ENCODE peak calls at places on chromosomes 11 and 22, in four cellular contexts. A is transverse colon, O is left ventricle myocardium inferior, J is BE2C. I is an unnamed sample.

GRCh38 chr22:48065852-48066251 is 1303.4 kb downstream of the TBC1D22A start:
- DNase-seq in A (no peak), O (no peak), J (no peak), I (no peak)

GRCh38 chr11:66115638-66116410 is 45.8 kb downstream of the PACS1 start:
- DNase-seq in A (no peak), O (no peak), J (no peak), I (peak)

GRCh38 chr11:2578934-2579280 is 120.9 kb downstream of the KCNQ1OT1 start:
- DNase-seq in A (peak), O (no peak), J (peak), I (no peak)

GRCh38 chr11:61144511-61145179 is 16.6 kb downstream of the VPS37C start:
- DNase-seq in A (no peak), O (no peak), J (no peak), I (no peak)

GRCh38 chr11:84720706-84721402 is 906.3 kb downstream of the DLG2 start:
- DNase-seq in A (peak), O (peak), J (no peak), I (no peak)

GRCh38 chr11:35413568-35413967 is 5.8 kb downstream of the SLC1A2 start:
- DNase-seq in A (no peak), O (no peak), J (no peak), I (no peak)

GRCh38 chr22:37109242-37109917 is at the start of gene TMPRSS6:
- DNase-seq in A (no peak), O (no peak), J (no peak), I (no peak)

GRCh38 chr11:92794783-92795182 is 174.7 kb upstream of the MTNR1B start:
- DNase-seq in A (no peak), O (no peak), J (no peak), I (no peak)

GRCh38 chr11:59551651-59552521 is 40.5 kb downstream of the OR4D9 start:
- DNase-seq in A (no peak), O (no peak), J (peak), I (no peak)

GRCh38 chr22:36171941-36172340 is 11.4 kb upstream of the APOL3 start:
- DNase-seq in A (no peak), O (no peak), J (no peak), I (no peak)

GRCh38 chr11:67055812-67056211 is 835 bp upstream of the RHOD start:
- DNase-seq in A (no peak), O (no peak), J (no peak), I (no peak)

GRCh38 chr11:119065369-119065768 is 2.2 kb upstream of the VPS11 start:
- DNase-seq in A (peak), O (no peak), J (peak), I (peak)

GRCh38 chr11:7687386-7687785 is 14.1 kb upstream of the CYB5R2 start:
- DNase-seq in A (no peak), O (no peak), J (no peak), I (no peak)

GRCh38 chr22:45185718-45186511 is 22.2 kb downstream of the NUP50 start:
- DNase-seq in A (no peak), O (no peak), J (no peak), I (no peak)

GRCh38 chr11:114192841-114193389 is 103.3 kb upstream of the NNMT start:
- DNase-seq in A (no peak), O (no peak), J (no peak), I (no peak)

GRCh38 chr11:120747801-120748484 is 236.4 kb downstream of the GRIK4 start:
- DNase-seq in A (no peak), O (no peak), J (no peak), I (no peak)

GRCh38 chr11:41351825-41352224 is 107.6 kb downstream of the LRRC4C start:
- DNase-seq in A (no peak), O (no peak), J (no peak), I (no peak)

GRCh38 chr11:84719935-84720577 is 907.1 kb downstream of the DLG2 start:
- DNase-seq in A (peak), O (peak), J (peak), I (no peak)

GRCh38 chr11:13210424-13210823 is 67.2 kb upstream of the BMAL1 start:
- DNase-seq in A (peak), O (peak), J (peak), I (no peak)

GRCh38 chr11:86291466-86292262 is 10.4 kb upstream of the HIKESHI start:
- DNase-seq in A (peak), O (no peak), J (peak), I (peak)

GRCh38 chr11:120182790-120183491 is 27.9 kb upstream of the OAF start:
- DNase-seq in A (peak), O (peak), J (peak), I (no peak)

GRCh38 chr11:23991140-23991539 is 505.7 kb upstream of the LUZP2 start:
- DNase-seq in A (no peak), O (no peak), J (no peak), I (no peak)

GRCh38 chr11:3126901-3127691 is 38.0 kb downstream of the OSBPL5 start:
- DNase-seq in A (no peak), O (peak), J (peak), I (no peak)

GRCh38 chr11:95156916-95157568 is 67.4 kb downstream of the ENDOD1 start:
- DNase-seq in A (no peak), O (peak), J (no peak), I (no peak)

GRCh38 chr11:118216621-118217526 is 7.9 kb downstream of the JAML start:
- DNase-seq in A (no peak), O (no peak), J (no peak), I (peak)

GRCh38 chr11:77789061-77789730 is 31.3 kb downstream of the RSF1 start:
- DNase-seq in A (no peak), O (no peak), J (no peak), I (no peak)
- TF ChIP-seq CTCF in A (no peak), O (no peak), J (no peak), I (no peak)

GRCh38 chr11:1389103-1389931 is 417 bp upstream of the BRSK2 start:
- DNase-seq in A (peak), O (peak), J (peak), I (peak)
- TF ChIP-seq CTCF in A (no peak), O (peak), J (no peak), I (peak)

GRCh38 chr22:22702159-22702873 is 57.9 kb downstream of the GGTLC2 start:
- DNase-seq in A (peak), O (no peak), J (no peak), I (no peak)
- TF ChIP-seq CTCF in A (no peak), O (no peak), J (peak), I (peak)

GRCh38 chr22:21791635-21792625 is 56.3 kb upstream of the YPEL1 start:
- DNase-seq in A (no peak), O (no peak), J (no peak), I (peak)
- TF ChIP-seq CTCF in A (no peak), O (no peak), J (no peak), I (no peak)

GRCh38 chr11:103656382-103656781 is 380.1 kb upstream of the DDI1 start:
- DNase-seq in A (no peak), O (no peak), J (no peak), I (no peak)

GRCh38 chr11:103661991-103662390 is 374.4 kb upstream of the DDI1 start:
- DNase-seq in A (no peak), O (no peak), J (no peak), I (no peak)

GRCh38 chr11:103659743-103660142 is 376.7 kb upstream of the DDI1 start:
- DNase-seq in A (no peak), O (no peak), J (no peak), I (no peak)

GRCh38 chr11:103661185-103661584 is 375.3 kb upstream of the DDI1 start:
- DNase-seq in A (no peak), O (no peak), J (no peak), I (no peak)

GRCh38 chr11:103659138-103659734 is 377.2 kb upstream of the DDI1 start:
- DNase-seq in A (no peak), O (no peak), J (peak), I (no peak)
- TF ChIP-seq CTCF in A (no peak), O (peak), J (peak), I (peak)

GRCh38 chr22:46294784-46295183 is 1.9 kb upstream of the GTSE1 start:
- DNase-seq in A (no peak), O (no peak), J (no peak), I (no peak)

GRCh38 chr22:46297151-46297819 is 615 bp downstream of the GTSE1 start:
- DNase-seq in A (no peak), O (peak), J (peak), I (no peak)

GRCh38 chr22:46295277-46295971 is 1.2 kb upstream of the GTSE1 start:
- DNase-seq in A (no peak), O (no peak), J (no peak), I (no peak)

GRCh38 chr22:46299101-46299500 is 2.4 kb downstream of the GTSE1 start:
- DNase-seq in A (no peak), O (no peak), J (no peak), I (no peak)

DNA sequence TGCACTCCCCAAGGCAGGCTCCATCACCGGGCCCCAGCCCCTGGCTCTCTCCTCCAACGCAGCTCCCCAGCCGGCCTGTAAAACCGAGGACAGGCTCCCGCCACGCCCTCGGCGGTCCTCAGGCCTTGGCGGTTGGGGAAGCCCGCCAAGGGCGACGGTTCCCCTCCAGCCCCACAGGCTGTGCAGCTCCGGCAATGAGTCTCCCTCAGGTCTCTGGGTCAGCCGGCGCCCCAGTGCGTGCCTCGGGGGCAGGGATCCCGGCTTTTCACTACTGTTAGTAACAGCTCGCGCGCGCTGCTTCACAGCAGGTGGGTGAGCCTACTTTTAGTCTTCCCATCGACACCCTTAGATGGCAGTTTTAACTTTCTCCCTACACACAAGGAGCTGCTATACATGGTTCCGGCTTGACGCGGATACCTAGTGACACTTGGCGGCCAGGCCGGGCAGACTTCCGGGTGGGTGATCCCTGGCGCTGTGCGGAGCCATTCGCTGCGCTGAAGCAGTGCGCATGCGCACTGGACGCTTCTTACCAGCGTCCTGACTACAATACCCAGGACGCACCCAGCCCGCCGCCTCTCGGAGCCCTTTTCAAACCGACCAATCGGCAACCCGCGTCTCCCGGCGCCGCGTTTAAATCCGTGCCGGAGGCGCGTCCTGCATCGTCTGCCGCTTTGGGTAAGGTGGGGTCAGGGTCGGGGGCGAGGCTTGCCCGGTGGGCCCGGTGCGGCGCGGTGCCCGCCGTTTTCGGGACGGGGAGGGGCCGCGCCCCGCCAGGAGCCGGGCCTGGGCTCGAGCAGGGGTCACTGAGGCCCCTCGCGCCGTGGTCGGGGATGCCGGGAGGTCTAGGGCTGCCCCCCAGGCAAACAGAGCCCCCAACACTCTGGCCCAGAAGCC is at the start of gene GTSE1:
- DNase-seq in A (peak), O (peak), J (peak), I (peak)
- TF ChIP-seq CTCF in A (peak), O (peak), J (peak), I (peak)

GRCh38 chr11:132300283-132300682 is 929.9 kb downstream of the NTM start:
- DNase-seq in A (no peak), O (no peak), J (no peak), I (no peak)
- TF ChIP-seq CTCF in A (no peak), O (peak), J (peak), I (peak)

GRCh38 chr22:32200752-32201151 is 4.1 kb downstream of the RFPL2 start:
- DNase-seq in A (no peak), O (no peak), J (no peak), I (no peak)
- TF ChIP-seq CTCF in A (no peak), O (no peak), J (no peak), I (no peak)

GRCh38 chr11:75627879-75628668 is 40.8 kb downstream of the MAP6 start:
- DNase-seq in A (no peak), O (no peak), J (peak), I (no peak)
- TF ChIP-seq CTCF in A (no peak), O (no peak), J (no peak), I (no peak)

I was measured in GM10248.